ENCODE peak calls at places on chromosome 1, in six cellular contexts. R, T, Q, X, S and Z are unnamed samples.

GRCh38 chr1:15799928-15800835 is 7.3 kb downstream of the UQCRHL start:
- DNase-seq in S (peak), X (peak), Q (peak), R (peak), T (peak), Z (no peak)

GRCh38 chr1:9653195-9653782 is 1.8 kb downstream of the PIK3CD start:
- DNase-seq in S (no peak), Q (no peak), R (no peak), T (no peak), X (no peak), Z (no peak)

GRCh38 chr1:153987621-153988020 is 1.5 kb upstream of the RAB13 start:
- DNase-seq in T (no peak), Q (no peak), X (no peak), S (no peak), R (no peak), Z (no peak)

GRCh38 chr1:17276568-17276967 is 27.7 kb downstream of the PADI3 start:
- DNase-seq in T (no peak), S (no peak), X (peak), R (no peak), Q (no peak), Z (no peak)

GRCh38 chr1:245094954-245095353 is 59.8 kb upstream of the KIF26B start:
- DNase-seq in X (no peak), T (no peak), R (no peak), Q (no peak), S (no peak), Z (no peak)

GRCh38 chr1:36109041-36109679 is 15.9 kb downstream of the COL8A2 start:
- DNase-seq in T (no peak), R (no peak), S (no peak), Q (peak), X (peak), Z (no peak)

GRCh38 chr1:60126733-60127132 is 53.2 kb upstream of the C1orf87 start:
- DNase-seq in Q (peak), T (no peak), X (no peak), R (no peak), S (no peak), Z (no peak)

GRCh38 chr1:202661136-202661845 is 49.0 kb downstream of the SYT2 start:
- DNase-seq in R (no peak), S (no peak), Q (no peak), T (no peak), X (no peak), Z (no peak)

DNA sequence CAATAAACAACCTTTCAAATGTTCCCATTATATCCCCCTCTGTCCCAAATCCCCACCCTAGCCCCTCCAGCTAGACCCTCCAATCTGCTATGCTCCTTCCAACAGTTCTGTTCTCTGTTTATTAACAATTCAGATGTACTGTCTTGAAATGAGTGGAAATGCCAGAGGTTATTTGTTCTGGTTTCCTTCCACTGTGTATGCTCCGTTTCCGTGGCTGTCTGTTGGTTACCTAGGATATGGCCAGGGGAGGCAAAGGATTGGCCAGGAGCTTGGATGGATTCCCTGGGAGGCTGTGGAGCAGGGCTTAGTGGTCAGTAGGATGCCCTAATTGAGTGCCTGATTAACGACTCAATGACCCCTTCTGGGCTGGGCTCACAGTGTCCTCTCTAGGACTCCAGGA is 115.2 kb downstream of the TGFB2 start:
- DNase-seq in R (peak), S (no peak), Q (peak), T (no peak), X (peak), Z (no peak)
- H3K4me3 ChIP-seq in R (no peak), S (no peak), Q (no peak), T (no peak), X (no peak), Z (no peak)

GRCh38 chr1:39672551-39672947 is 642 bp upstream of the NT5C1A start:
- DNase-seq in T (no peak), S (no peak), Q (no peak), X (no peak), R (no peak), Z (peak)
- H3K4me3 ChIP-seq in T (peak), S (no peak), Q (peak), X (no peak), R (no peak), Z (peak)

GRCh38 chr1:89844860-89845259 is 24.0 kb downstream of the LRRC8D start:
- DNase-seq in R (no peak), S (no peak), X (no peak), T (no peak), Q (no peak), Z (no peak)

GRCh38 chr1:89843279-89844121 is 22.7 kb downstream of the LRRC8D start:
- DNase-seq in S (peak), Q (peak), X (peak), R (peak), T (peak), Z (peak)

GRCh38 chr1:89842547-89843278 is 21.9 kb downstream of the LRRC8D start:
- DNase-seq in S (no peak), Q (peak), R (no peak), X (peak), T (no peak), Z (no peak)

GRCh38 chr1:89841507-89841906 is 20.7 kb downstream of the LRRC8D start:
- DNase-seq in T (no peak), R (no peak), Q (no peak), S (no peak), X (no peak), Z (no peak)

GRCh38 chr1:89844236-89844807 is 23.5 kb downstream of the LRRC8D start:
- DNase-seq in Q (peak), R (no peak), X (no peak), T (no peak), S (no peak), Z (no peak)
- H3K4me3 ChIP-seq in Q (peak), R (peak), X (peak), T (peak), S (no peak), Z (peak)

DNA sequence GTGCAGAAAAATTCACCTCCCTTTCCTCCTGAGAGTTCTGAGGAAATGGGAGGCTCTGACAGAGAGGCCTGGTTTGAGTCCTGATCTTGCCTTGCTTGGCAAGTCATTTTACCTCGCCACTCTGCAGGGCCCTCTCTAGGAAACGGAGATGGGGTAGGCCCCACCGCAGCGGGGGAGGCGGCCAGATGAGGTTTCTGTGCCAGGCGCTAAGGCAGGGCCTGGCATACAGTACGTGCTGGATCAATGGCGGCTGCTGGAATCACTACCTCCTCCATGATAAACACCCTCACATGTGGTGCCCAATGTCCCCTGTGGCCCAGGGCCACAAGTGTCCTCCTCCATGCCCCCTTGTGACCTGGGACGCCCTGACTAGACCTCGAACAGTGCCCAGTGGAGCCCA is 499 bp upstream of the PLEKHG5 start:
- DNase-seq in R (no peak), S (no peak), X (no peak), Q (no peak), T (no peak), Z (no peak)
- H3K4me3 ChIP-seq in R (no peak), S (no peak), X (peak), Q (no peak), T (no peak), Z (no peak)

GRCh38 chr1:152107984-152108898 is 7.0 kb downstream of the TCHH start:
- DNase-seq in X (peak), Q (peak), S (no peak), R (no peak), T (peak), Z (no peak)

GRCh38 chr1:152109998-152110294 is 5.3 kb downstream of the TCHH start:
- DNase-seq in S (no peak), R (no peak), T (no peak), Q (peak), X (no peak), Z (no peak)

GRCh38 chr1:152108899-152109222 is 6.4 kb downstream of the TCHH start:
- DNase-seq in T (peak), Q (no peak), R (no peak), S (no peak), X (no peak), Z (no peak)

GRCh38 chr1:152110365-152110859 is 4.8 kb downstream of the TCHH start:
- DNase-seq in T (peak), X (peak), R (no peak), S (no peak), Q (peak), Z (peak)

DNA sequence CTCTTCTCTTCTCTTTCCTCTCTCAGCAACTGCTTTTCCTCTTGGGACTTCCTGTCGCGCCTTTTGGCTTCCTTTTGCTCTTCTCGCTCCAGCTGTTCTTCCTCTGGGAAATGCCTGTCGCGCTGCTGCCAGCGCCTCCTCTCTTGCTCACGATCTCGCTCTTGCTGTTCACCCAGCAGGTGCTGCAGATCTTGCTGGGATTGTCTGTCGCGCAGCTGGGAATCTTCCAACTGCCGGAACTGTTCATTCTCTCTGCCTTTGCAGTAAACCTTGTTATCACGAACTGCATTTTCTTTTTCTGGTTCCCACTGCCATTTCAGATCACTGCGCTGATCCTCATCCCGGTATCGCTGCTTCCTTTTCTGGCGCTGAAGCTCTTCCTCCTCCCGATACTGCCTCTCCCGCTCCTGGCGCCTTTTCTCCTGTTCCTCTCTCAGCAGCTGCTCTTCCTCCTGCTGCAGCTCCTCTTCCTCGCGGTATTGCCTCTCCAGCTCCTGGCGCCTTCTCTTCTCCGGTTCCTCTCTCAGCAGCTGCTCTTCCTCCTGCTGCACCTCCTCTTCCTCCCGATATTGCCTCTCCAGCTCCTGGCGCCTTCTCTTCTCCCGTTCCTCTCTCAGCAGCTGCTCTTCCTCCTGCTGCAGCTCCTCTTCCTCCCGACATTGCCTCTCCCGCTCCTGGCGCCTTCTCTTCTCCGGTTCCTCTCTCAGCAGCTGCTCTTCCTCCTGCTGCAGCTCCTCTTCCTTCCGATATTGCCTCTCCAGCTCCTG is 5.8 kb downstream of the TCHH start:
- DNase-seq in R (no peak), S (no peak), T (peak), Q (peak), X (peak), Z (no peak)
- H3K4me3 ChIP-seq in R (peak), S (peak), T (no peak), Q (peak), X (peak), Z (peak)

GRCh38 chr1:240866724-240867123 is 254.8 kb upstream of the GREM2 start:
- DNase-seq in S (no peak), X (no peak), T (no peak), R (no peak), Q (no peak), Z (no peak)
- H3K4me3 ChIP-seq in S (no peak), X (no peak), T (no peak), R (no peak), Q (no peak), Z (no peak)

GRCh38 chr1:231240531-231240882 is 505 bp upstream of the GNPAT start:
- DNase-seq in Q (peak), R (no peak), T (no peak), X (no peak), S (no peak), Z (no peak)

GRCh38 chr1:231240883-231241735 is at the start of gene GNPAT:
- DNase-seq in T (peak), Q (peak), R (peak), S (peak), X (peak), Z (peak)

GRCh38 chr1:231241751-231242150 is 739 bp downstream of the GNPAT start:
- DNase-seq in Q (peak), T (peak), X (no peak), R (no peak), S (no peak), Z (peak)

GRCh38 chr1:231238298-231238697 is 2.7 kb upstream of the GNPAT start:
- DNase-seq in R (no peak), X (no peak), Q (no peak), S (no peak), T (no peak), Z (no peak)

GRCh38 chr1:231242516-231243198 is 1.6 kb downstream of the GNPAT start:
- DNase-seq in T (no peak), Q (peak), X (no peak), R (no peak), S (no peak), Z (no peak)
- H3K4me3 ChIP-seq in T (no peak), Q (peak), X (peak), R (peak), S (no peak), Z (peak)

GRCh38 chr1:206705187-206705586 is 20.5 kb downstream of the MAPKAPK2 start:
- DNase-seq in T (no peak), X (peak), R (peak), Q (peak), S (no peak), Z (peak)

GRCh38 chr1:206705744-206706297 is 21.1 kb downstream of the MAPKAPK2 start:
- DNase-seq in R (peak), X (peak), S (no peak), T (no peak), Q (no peak), Z (no peak)

GRCh38 chr1:206706806-206707205 is 22.1 kb downstream of the MAPKAPK2 start:
- DNase-seq in S (no peak), X (no peak), T (no peak), R (peak), Q (no peak), Z (no peak)

GRCh38 chr1:206708058-206708457 is 23.4 kb downstream of the MAPKAPK2 start:
- DNase-seq in X (no peak), S (no peak), T (no peak), R (peak), Q (no peak), Z (no peak)

GRCh38 chr1:206706298-206706791 is 21.6 kb downstream of the MAPKAPK2 start:
- DNase-seq in R (peak), S (no peak), Q (peak), X (peak), T (no peak), Z (no peak)
- H3K4me3 ChIP-seq in R (no peak), S (no peak), Q (peak), X (no peak), T (no peak), Z (no peak)

GRCh38 chr1:197910120-197911110 is 6.8 kb upstream of the LHX9 start:
- DNase-seq in R (no peak), X (no peak), Q (no peak), S (no peak), T (no peak), Z (no peak)
- H3K4me3 ChIP-seq in R (no peak), X (no peak), Q (no peak), S (no peak), T (no peak), Z (no peak)